ENCODE peak calls at places on chromosomes 5 and 9, in ten cellular contexts. One of them, this sample, is unnamed.
A peak's percentile ranks its signal among the peaks of the same experiment; 100 is the strongest.

GRCh38 chr9:15142903-15143534 is 164.0 kb downstream of the TTC39B start:
- DNase-seq in Ammon's horn: peak; percentile 72
- DNase-seq in stimulated activated CD4-positive, alpha-beta T cell treated with anti-CD3 and anti-CD28 coated beads, Interleukin-2, amount 100 ng/mL, for 48 hours: no peak
- DNase-seq in stromal cell of bone marrow: no peak
- DNase-seq in NCI-H748 treated with DMSO at 0.1 percent for 48 hours: peak; percentile 50
- DNase-seq in T follicular helper cell: no peak
- DNase-seq in esophagus muscularis mucosa: no peak
- DNase-seq in activated CD4-positive, alpha-beta T cell treated with anti-CD3 and anti-CD28 coated beads, Interleukin-2, amount 50 U/mL, for 4 hours: no peak
- DNase-seq in activated gamma-delta T cell treated with Interleukin-2 at 50 U/mL for 16 hours: no peak
- DNase-seq in tibial nerve: no peak
- DNase-seq in this sample: peak; percentile 54

GRCh38 chr9:130707225-130707976 is 13.8 kb downstream of the EXOSC2 start:
- DNase-seq in Ammon's horn: peak; percentile 57
- DNase-seq in stimulated activated CD4-positive, alpha-beta T cell treated with anti-CD3 and anti-CD28 coated beads, Interleukin-2, amount 100 ng/mL, for 48 hours: peak; percentile 72
- DNase-seq in stromal cell of bone marrow: peak; percentile 57
- DNase-seq in NCI-H748 treated with DMSO at 0.1 percent for 48 hours: peak; percentile 52
- DNase-seq in T follicular helper cell: peak; percentile 65
- DNase-seq in esophagus muscularis mucosa: no peak
- DNase-seq in activated CD4-positive, alpha-beta T cell treated with anti-CD3 and anti-CD28 coated beads, Interleukin-2, amount 50 U/mL, for 4 hours: peak; percentile 68
- DNase-seq in activated gamma-delta T cell treated with Interleukin-2 at 50 U/mL for 16 hours: peak; percentile 73
- DNase-seq in tibial nerve: peak; percentile 55
- DNase-seq in this sample: peak; percentile 58

GRCh38 chr5:74326571-74327338 is 313.8 kb downstream of the ENC1 start:
- DNase-seq in Ammon's horn: no peak
- DNase-seq in stimulated activated CD4-positive, alpha-beta T cell treated with anti-CD3 and anti-CD28 coated beads, Interleukin-2, amount 100 ng/mL, for 48 hours: peak; percentile 67
- DNase-seq in stromal cell of bone marrow: peak; percentile 23
- DNase-seq in NCI-H748 treated with DMSO at 0.1 percent for 48 hours: no peak
- DNase-seq in T follicular helper cell: no peak
- DNase-seq in esophagus muscularis mucosa: no peak
- DNase-seq in activated CD4-positive, alpha-beta T cell treated with anti-CD3 and anti-CD28 coated beads, Interleukin-2, amount 50 U/mL, for 4 hours: peak; percentile 5
- DNase-seq in activated gamma-delta T cell treated with Interleukin-2 at 50 U/mL for 16 hours: peak; percentile 36
- DNase-seq in tibial nerve: no peak
- DNase-seq in this sample: peak; percentile 95

GRCh38 chr5:93598141-93598996 is 15.3 kb downstream of the NR2F1 start:
- DNase-seq in Ammon's horn: no peak
- DNase-seq in stimulated activated CD4-positive, alpha-beta T cell treated with anti-CD3 and anti-CD28 coated beads, Interleukin-2, amount 100 ng/mL, for 48 hours: no peak
- DNase-seq in stromal cell of bone marrow: no peak
- DNase-seq in NCI-H748 treated with DMSO at 0.1 percent for 48 hours: peak; percentile 79
- DNase-seq in T follicular helper cell: no peak
- DNase-seq in esophagus muscularis mucosa: peak; percentile 83
- DNase-seq in activated CD4-positive, alpha-beta T cell treated with anti-CD3 and anti-CD28 coated beads, Interleukin-2, amount 50 U/mL, for 4 hours: no peak
- DNase-seq in activated gamma-delta T cell treated with Interleukin-2 at 50 U/mL for 16 hours: no peak
- DNase-seq in tibial nerve: no peak
- DNase-seq in this sample: no peak

GRCh38 chr5:170273968-170274710 is 23.4 kb downstream of the LCP2 start:
- DNase-seq in Ammon's horn: peak; percentile 59
- DNase-seq in stimulated activated CD4-positive, alpha-beta T cell treated with anti-CD3 and anti-CD28 coated beads, Interleukin-2, amount 100 ng/mL, for 48 hours: no peak
- DNase-seq in stromal cell of bone marrow: peak; percentile 13
- DNase-seq in NCI-H748 treated with DMSO at 0.1 percent for 48 hours: peak; percentile 93
- DNase-seq in T follicular helper cell: peak; percentile 61
- DNase-seq in esophagus muscularis mucosa: no peak
- DNase-seq in activated CD4-positive, alpha-beta T cell treated with anti-CD3 and anti-CD28 coated beads, Interleukin-2, amount 50 U/mL, for 4 hours: peak; percentile 42
- DNase-seq in activated gamma-delta T cell treated with Interleukin-2 at 50 U/mL for 16 hours: peak; percentile 77
- DNase-seq in tibial nerve: no peak
- DNase-seq in this sample: no peak

GRCh38 chr5:76473676-76474075 is 70.6 kb downstream of the IQGAP2 start:
- DNase-seq in Ammon's horn: no peak
- DNase-seq in stimulated activated CD4-positive, alpha-beta T cell treated with anti-CD3 and anti-CD28 coated beads, Interleukin-2, amount 100 ng/mL, for 48 hours: peak; percentile 33
- DNase-seq in stromal cell of bone marrow: no peak
- DNase-seq in NCI-H748 treated with DMSO at 0.1 percent for 48 hours: no peak
- DNase-seq in T follicular helper cell: peak; percentile 66
- DNase-seq in esophagus muscularis mucosa: no peak
- DNase-seq in activated CD4-positive, alpha-beta T cell treated with anti-CD3 and anti-CD28 coated beads, Interleukin-2, amount 50 U/mL, for 4 hours: peak; percentile 63
- DNase-seq in activated gamma-delta T cell treated with Interleukin-2 at 50 U/mL for 16 hours: peak; percentile 59
- DNase-seq in tibial nerve: no peak
- DNase-seq in this sample: no peak

GRCh38 chr5:120394259-120394658 is 69.8 kb upstream of the PRR16 start:
- DNase-seq in Ammon's horn: no peak
- DNase-seq in stimulated activated CD4-positive, alpha-beta T cell treated with anti-CD3 and anti-CD28 coated beads, Interleukin-2, amount 100 ng/mL, for 48 hours: no peak
- DNase-seq in stromal cell of bone marrow: no peak
- DNase-seq in NCI-H748 treated with DMSO at 0.1 percent for 48 hours: no peak
- DNase-seq in T follicular helper cell: no peak
- DNase-seq in esophagus muscularis mucosa: no peak
- DNase-seq in activated CD4-positive, alpha-beta T cell treated with anti-CD3 and anti-CD28 coated beads, Interleukin-2, amount 50 U/mL, for 4 hours: no peak
- DNase-seq in activated gamma-delta T cell treated with Interleukin-2 at 50 U/mL for 16 hours: no peak
- DNase-seq in tibial nerve: no peak
- DNase-seq in this sample: no peak

GRCh38 chr5:180787025-180787424 is 15.6 kb downstream of the MGAT1 start:
- DNase-seq in Ammon's horn: no peak
- DNase-seq in stimulated activated CD4-positive, alpha-beta T cell treated with anti-CD3 and anti-CD28 coated beads, Interleukin-2, amount 100 ng/mL, for 48 hours: no peak
- DNase-seq in stromal cell of bone marrow: no peak
- DNase-seq in NCI-H748 treated with DMSO at 0.1 percent for 48 hours: no peak
- DNase-seq in T follicular helper cell: no peak
- DNase-seq in esophagus muscularis mucosa: peak; percentile 55
- DNase-seq in activated CD4-positive, alpha-beta T cell treated with anti-CD3 and anti-CD28 coated beads, Interleukin-2, amount 50 U/mL, for 4 hours: no peak
- DNase-seq in activated gamma-delta T cell treated with Interleukin-2 at 50 U/mL for 16 hours: no peak
- DNase-seq in tibial nerve: no peak
- DNase-seq in this sample: peak; percentile 83

GRCh38 chr5:22250528-22250927 is 602.6 kb downstream of the CDH12 start:
- DNase-seq in Ammon's horn: no peak
- DNase-seq in stimulated activated CD4-positive, alpha-beta T cell treated with anti-CD3 and anti-CD28 coated beads, Interleukin-2, amount 100 ng/mL, for 48 hours: no peak
- DNase-seq in stromal cell of bone marrow: no peak
- DNase-seq in NCI-H748 treated with DMSO at 0.1 percent for 48 hours: no peak
- DNase-seq in T follicular helper cell: no peak
- DNase-seq in esophagus muscularis mucosa: no peak
- DNase-seq in activated CD4-positive, alpha-beta T cell treated with anti-CD3 and anti-CD28 coated beads, Interleukin-2, amount 50 U/mL, for 4 hours: no peak
- DNase-seq in activated gamma-delta T cell treated with Interleukin-2 at 50 U/mL for 16 hours: no peak
- DNase-seq in tibial nerve: no peak
- DNase-seq in this sample: no peak

GRCh38 chr9:91580136-91580535 is 156.5 kb upstream of the NFIL3 start:
- DNase-seq in Ammon's horn: no peak
- DNase-seq in stimulated activated CD4-positive, alpha-beta T cell treated with anti-CD3 and anti-CD28 coated beads, Interleukin-2, amount 100 ng/mL, for 48 hours: no peak
- DNase-seq in stromal cell of bone marrow: no peak
- DNase-seq in NCI-H748 treated with DMSO at 0.1 percent for 48 hours: no peak
- DNase-seq in T follicular helper cell: no peak
- DNase-seq in esophagus muscularis mucosa: peak; percentile 70
- DNase-seq in activated CD4-positive, alpha-beta T cell treated with anti-CD3 and anti-CD28 coated beads, Interleukin-2, amount 50 U/mL, for 4 hours: no peak
- DNase-seq in activated gamma-delta T cell treated with Interleukin-2 at 50 U/mL for 16 hours: no peak
- DNase-seq in tibial nerve: no peak
- DNase-seq in this sample: no peak

GRCh38 chr9:21782207-21782606 is 20.2 kb upstream of the MTAP start:
- DNase-seq in Ammon's horn: no peak
- DNase-seq in stimulated activated CD4-positive, alpha-beta T cell treated with anti-CD3 and anti-CD28 coated beads, Interleukin-2, amount 100 ng/mL, for 48 hours: no peak
- DNase-seq in stromal cell of bone marrow: no peak
- DNase-seq in NCI-H748 treated with DMSO at 0.1 percent for 48 hours: no peak
- DNase-seq in T follicular helper cell: no peak
- DNase-seq in esophagus muscularis mucosa: no peak
- DNase-seq in activated CD4-positive, alpha-beta T cell treated with anti-CD3 and anti-CD28 coated beads, Interleukin-2, amount 50 U/mL, for 4 hours: no peak
- DNase-seq in activated gamma-delta T cell treated with Interleukin-2 at 50 U/mL for 16 hours: no peak
- DNase-seq in tibial nerve: no peak
- DNase-seq in this sample: no peak

GRCh38 chr9:122453677-122454135 is 24.0 kb downstream of the OR1J1 start:
- DNase-seq in Ammon's horn: no peak
- DNase-seq in stimulated activated CD4-positive, alpha-beta T cell treated with anti-CD3 and anti-CD28 coated beads, Interleukin-2, amount 100 ng/mL, for 48 hours: no peak
- DNase-seq in stromal cell of bone marrow: no peak
- DNase-seq in NCI-H748 treated with DMSO at 0.1 percent for 48 hours: no peak
- DNase-seq in T follicular helper cell: no peak
- DNase-seq in esophagus muscularis mucosa: no peak
- DNase-seq in activated CD4-positive, alpha-beta T cell treated with anti-CD3 and anti-CD28 coated beads, Interleukin-2, amount 50 U/mL, for 4 hours: no peak
- DNase-seq in activated gamma-delta T cell treated with Interleukin-2 at 50 U/mL for 16 hours: no peak
- DNase-seq in tibial nerve: no peak
- DNase-seq in this sample: no peak

GRCh38 chr5:170293273-170293672 is 4.3 kb downstream of the LCP2 start:
- DNase-seq in Ammon's horn: peak; percentile 83
- DNase-seq in stimulated activated CD4-positive, alpha-beta T cell treated with anti-CD3 and anti-CD28 coated beads, Interleukin-2, amount 100 ng/mL, for 48 hours: no peak
- DNase-seq in stromal cell of bone marrow: no peak
- DNase-seq in NCI-H748 treated with DMSO at 0.1 percent for 48 hours: no peak
- DNase-seq in T follicular helper cell: no peak
- DNase-seq in esophagus muscularis mucosa: no peak
- DNase-seq in activated CD4-positive, alpha-beta T cell treated with anti-CD3 and anti-CD28 coated beads, Interleukin-2, amount 50 U/mL, for 4 hours: no peak
- DNase-seq in activated gamma-delta T cell treated with Interleukin-2 at 50 U/mL for 16 hours: peak; percentile 67
- DNase-seq in tibial nerve: no peak
- DNase-seq in this sample: no peak

GRCh38 chr9:135813671-135814290 is 93.6 kb downstream of the CAMSAP1 start:
- DNase-seq in Ammon's horn: no peak
- DNase-seq in stimulated activated CD4-positive, alpha-beta T cell treated with anti-CD3 and anti-CD28 coated beads, Interleukin-2, amount 100 ng/mL, for 48 hours: no peak
- DNase-seq in stromal cell of bone marrow: no peak
- DNase-seq in NCI-H748 treated with DMSO at 0.1 percent for 48 hours: no peak
- DNase-seq in T follicular helper cell: no peak
- DNase-seq in esophagus muscularis mucosa: no peak
- DNase-seq in activated CD4-positive, alpha-beta T cell treated with anti-CD3 and anti-CD28 coated beads, Interleukin-2, amount 50 U/mL, for 4 hours: no peak
- DNase-seq in activated gamma-delta T cell treated with Interleukin-2 at 50 U/mL for 16 hours: no peak
- DNase-seq in tibial nerve: no peak
- DNase-seq in this sample: no peak

GRCh38 chr9:109766351-109766750 is 13.6 kb upstream of the PALM2AKAP2 start:
- DNase-seq in Ammon's horn: no peak
- DNase-seq in stimulated activated CD4-positive, alpha-beta T cell treated with anti-CD3 and anti-CD28 coated beads, Interleukin-2, amount 100 ng/mL, for 48 hours: no peak
- DNase-seq in stromal cell of bone marrow: peak; percentile 74
- DNase-seq in NCI-H748 treated with DMSO at 0.1 percent for 48 hours: no peak
- DNase-seq in T follicular helper cell: no peak
- DNase-seq in esophagus muscularis mucosa: no peak
- DNase-seq in activated CD4-positive, alpha-beta T cell treated with anti-CD3 and anti-CD28 coated beads, Interleukin-2, amount 50 U/mL, for 4 hours: no peak
- DNase-seq in activated gamma-delta T cell treated with Interleukin-2 at 50 U/mL for 16 hours: no peak
- DNase-seq in tibial nerve: no peak
- DNase-seq in this sample: no peak

GRCh38 chr9:76394896-76395244 is 644 bp upstream of the RFK start:
- DNase-seq in Ammon's horn: peak; percentile 70
- DNase-seq in stimulated activated CD4-positive, alpha-beta T cell treated with anti-CD3 and anti-CD28 coated beads, Interleukin-2, amount 100 ng/mL, for 48 hours: no peak
- DNase-seq in stromal cell of bone marrow: no peak
- DNase-seq in NCI-H748 treated with DMSO at 0.1 percent for 48 hours: peak; percentile 83
- DNase-seq in T follicular helper cell: peak; percentile 50
- DNase-seq in esophagus muscularis mucosa: no peak
- DNase-seq in activated CD4-positive, alpha-beta T cell treated with anti-CD3 and anti-CD28 coated beads, Interleukin-2, amount 50 U/mL, for 4 hours: peak; percentile 30
- DNase-seq in activated gamma-delta T cell treated with Interleukin-2 at 50 U/mL for 16 hours: peak; percentile 43
- DNase-seq in tibial nerve: peak; percentile 22
- DNase-seq in this sample: peak; percentile 55